ENCODE peak calls at places on chromosomes 6 and 20, in eight cellular contexts. One of them, this sample, is unnamed.

GRCh38 chr20:11810316-11811130 is 107.2 kb upstream of the BTBD3 start:
- DNase-seq in MV-4-11: no peak
- DNase-seq in lower leg skin: no peak
- DNase-seq in ELR: peak; percentile 88
- DNase-seq in ACHN: peak; percentile 66
- DNase-seq in GM12865: no peak
- DNase-seq in HepG2: no peak
- DNase-seq in NCI-H1092: no peak
- DNase-seq in this sample: no peak

GRCh38 chr6:16964553-16965499 is 137.0 kb upstream of the STMND1 start:
- DNase-seq in MV-4-11: peak; percentile 26
- DNase-seq in lower leg skin: peak; percentile 63
- DNase-seq in ELR: peak; percentile 84
- DNase-seq in ACHN: peak; percentile 60
- DNase-seq in GM12865: peak; percentile 73
- DNase-seq in HepG2: peak; percentile 67
- DNase-seq in NCI-H1092: no peak
- DNase-seq in this sample: peak; percentile 65

GRCh38 chr6:6682225-6682624 is 93.7 kb downstream of the LY86 start:
- DNase-seq in MV-4-11: no peak
- DNase-seq in lower leg skin: no peak
- DNase-seq in ELR: no peak
- DNase-seq in ACHN: no peak
- DNase-seq in GM12865: no peak
- DNase-seq in HepG2: no peak
- DNase-seq in NCI-H1092: no peak
- DNase-seq in this sample: no peak

GRCh38 chr20:47825011-47825762 is 39.9 kb upstream of the SULF2 start:
- DNase-seq in MV-4-11: no peak
- DNase-seq in lower leg skin: no peak
- DNase-seq in ELR: no peak
- DNase-seq in ACHN: no peak
- DNase-seq in GM12865: no peak
- DNase-seq in HepG2: no peak
- DNase-seq in NCI-H1092: no peak
- DNase-seq in this sample: no peak

GRCh38 chr6:100449239-100449691 is 15.5 kb downstream of the SIM1 start:
- DNase-seq in MV-4-11: no peak
- DNase-seq in lower leg skin: no peak
- DNase-seq in ELR: no peak
- DNase-seq in ACHN: no peak
- DNase-seq in GM12865: no peak
- DNase-seq in HepG2: no peak
- DNase-seq in NCI-H1092: no peak
- DNase-seq in this sample: no peak

GRCh38 chr6:158548418-158549161 is 11.3 kb upstream of the TMEM181 start:
- DNase-seq in MV-4-11: no peak
- DNase-seq in lower leg skin: no peak
- DNase-seq in ELR: no peak
- DNase-seq in ACHN: no peak
- DNase-seq in GM12865: no peak
- DNase-seq in HepG2: no peak
- DNase-seq in NCI-H1092: peak; percentile 93
- DNase-seq in this sample: no peak

GRCh38 chr6:56223995-56224394 is 23.4 kb downstream of the COL21A1 start:
- DNase-seq in MV-4-11: no peak
- DNase-seq in lower leg skin: no peak
- DNase-seq in ELR: peak; percentile 82
- DNase-seq in ACHN: peak; percentile 11
- DNase-seq in GM12865: no peak
- DNase-seq in HepG2: no peak
- DNase-seq in NCI-H1092: no peak
- DNase-seq in this sample: no peak

GRCh38 chr6:23874985-23875384 is 251.0 kb upstream of the NRSN1 start:
- DNase-seq in MV-4-11: no peak
- DNase-seq in lower leg skin: no peak
- DNase-seq in ELR: no peak
- DNase-seq in ACHN: no peak
- DNase-seq in GM12865: no peak
- DNase-seq in HepG2: no peak
- DNase-seq in NCI-H1092: no peak
- DNase-seq in this sample: no peak

GRCh38 chr6:3732345-3733141 is 19.0 kb downstream of the PXDC1 start:
- DNase-seq in MV-4-11: peak; percentile 21
- DNase-seq in lower leg skin: peak; percentile 66
- DNase-seq in ELR: peak; percentile 77
- DNase-seq in ACHN: peak; percentile 56
- DNase-seq in GM12865: peak; percentile 67
- DNase-seq in HepG2: peak; percentile 64
- DNase-seq in NCI-H1092: peak; percentile 22
- DNase-seq in this sample: peak; percentile 74

GRCh38 chr6:12806811-12807210 is 90.2 kb downstream of the PHACTR1 start:
- DNase-seq in MV-4-11: no peak
- DNase-seq in lower leg skin: no peak
- DNase-seq in ELR: no peak
- DNase-seq in ACHN: no peak
- DNase-seq in GM12865: no peak
- DNase-seq in HepG2: no peak
- DNase-seq in NCI-H1092: no peak
- DNase-seq in this sample: no peak

GRCh38 chr20:63472159-63472811 is at the start of gene KCNQ2:
- DNase-seq in MV-4-11: no peak
- DNase-seq in lower leg skin: no peak
- DNase-seq in ELR: no peak
- DNase-seq in ACHN: no peak
- DNase-seq in GM12865: no peak
- DNase-seq in HepG2: no peak
- DNase-seq in NCI-H1092: no peak
- DNase-seq in this sample: no peak

GRCh38 chr6:41672016-41672415 is 33.7 kb downstream of the MDFI start:
- DNase-seq in MV-4-11: no peak
- DNase-seq in lower leg skin: no peak
- DNase-seq in ELR: no peak
- DNase-seq in ACHN: no peak
- DNase-seq in GM12865: no peak
- DNase-seq in HepG2: no peak
- DNase-seq in NCI-H1092: no peak
- DNase-seq in this sample: no peak

GRCh38 chr6:145209312-145209711 is 526.0 kb downstream of the EPM2A start:
- DNase-seq in MV-4-11: no peak
- DNase-seq in lower leg skin: no peak
- DNase-seq in ELR: peak; percentile 5
- DNase-seq in ACHN: no peak
- DNase-seq in GM12865: no peak
- DNase-seq in HepG2: no peak
- DNase-seq in NCI-H1092: no peak
- DNase-seq in this sample: no peak

GRCh38 chr20:43191946-43192847 is 2.5 kb upstream of the PTPRT start:
- DNase-seq in MV-4-11: no peak
- DNase-seq in lower leg skin: no peak
- DNase-seq in ELR: peak; percentile 29
- DNase-seq in ACHN: peak; percentile 26
- DNase-seq in GM12865: peak; percentile 15
- DNase-seq in HepG2: peak; percentile 16
- DNase-seq in NCI-H1092: no peak
- DNase-seq in this sample: peak; percentile 45

This sample was measured in GM10248.